ENCODE peak calls at places on chromosomes 16 and 17, in eight cellular contexts. X is heart left ventricle; N is activated CD4-positive, alpha-beta T cell treated with anti-CD3 and anti-CD28 coated beads, Interleukin-2, amount 50 U/mL, for 1 hour; M is omental fat pad; C is activated T-helper 1 cell treated with anti-CD3 and anti-CD28 coated beads, Interleukin-12 subunit alpha, Interleukin-12 subunit beta, Interleukin-2, Interleukin-4 antibody, amounts not matched to agents 30 ng/mL and 10 ng/mL and 1 ng/mL, durations not matched to agents 14 hours and 24 hours and 36 hours; O is natural killer cell; K is naive thymus-derived CD8-positive, alpha-beta T cell; J is foreskin fibroblast. U is an unnamed sample.

GRCh38 chr16:85372627-85373372 is 240.3 kb upstream of the GSE1 start:
- DNase-seq in C (no peak), K (no peak), M (no peak), J (peak), O (no peak), X (no peak), N (no peak), U (no peak)

GRCh38 chr17:41784207-41784744 is 2.2 kb downstream of the JUP start:
- DNase-seq in O (no peak), J (no peak), N (no peak), K (no peak), X (peak), M (no peak), C (no peak), U (no peak)

GRCh38 chr17:37643829-37644228 is 583 bp upstream of the DDX52 start:
- DNase-seq in K (no peak), N (no peak), J (no peak), O (no peak), C (no peak), M (no peak), X (no peak), U (no peak)

GRCh38 chr17:73444021-73444420 is 132.2 kb upstream of the CDC42EP4 start:
- DNase-seq in K (no peak), O (no peak), J (no peak), X (no peak), C (no peak), N (no peak), M (no peak), U (no peak)

GRCh38 chr17:57744195-57745170 is 616 bp downstream of the CCDC182 start:
- DNase-seq in M (no peak), C (no peak), J (no peak), O (no peak), N (no peak), K (no peak), X (no peak), U (no peak)

GRCh38 chr17:36661047-36661666 is 59.8 kb downstream of the MRM1 start:
- DNase-seq in O (no peak), J (no peak), C (no peak), K (no peak), M (no peak), X (no peak), N (no peak), U (no peak)

GRCh38 chr17:31484821-31485220 is 93.3 kb downstream of the RAB11FIP4 start:
- DNase-seq in J (no peak), M (no peak), X (no peak), N (no peak), C (no peak), O (no peak), K (no peak), U (no peak)

GRCh38 chr16:31699601-31700000 is 171.9 kb downstream of the AHSP start:
- DNase-seq in C (no peak), N (no peak), M (no peak), K (no peak), X (no peak), J (no peak), O (no peak), U (peak)

GRCh38 chr17:58334661-58335060 is 6.1 kb upstream of the TSPOAP1 start:
- DNase-seq in N (no peak), O (peak), C (no peak), K (no peak), M (no peak), X (no peak), J (no peak), U (no peak)